ENCODE peak calls at places on chromosome 13, in nine cellular contexts. G is ovary; B is adrenal gland; E is MM.1S; O is suprapubic skin; J is stomach; F is effector memory CD4-positive, alpha-beta T cell; M is CD8-positive, alpha-beta T cell; Q is psoas muscle. Z is an unnamed sample.

GRCh38 chr13:85798999-85799646 is at the start of gene SLITRK6:
- DNase-seq in F (no peak), B (no peak), G (no peak), J (no peak), E (no peak), M (no peak), Q (no peak), O (no peak), Z (no peak)

GRCh38 chr13:64723735-64724134 is 2506.4 kb downstream of the PCDH9 start:
- DNase-seq in E (no peak), O (no peak), G (no peak), F (no peak), J (no peak), Q (no peak), M (no peak), B (no peak), Z (no peak)

GRCh38 chr13:21481359-21481758 is 22.3 kb upstream of the ZDHHC20 start:
- DNase-seq in B (no peak), M (no peak), O (no peak), E (no peak), J (no peak), Q (no peak), F (no peak), G (no peak), Z (no peak)

GRCh38 chr13:101846701-101847100 is 394.2 kb downstream of the ITGBL1 start:
- DNase-seq in J (no peak), M (no peak), Q (no peak), G (no peak), F (no peak), O (no peak), E (no peak), B (no peak), Z (no peak)

GRCh38 chr13:24353736-24354135 is 44.4 kb downstream of the C1QTNF9 start:
- DNase-seq in O (no peak), G (no peak), F (no peak), Q (no peak), B (no peak), E (no peak), J (no peak), M (no peak), Z (no peak)

GRCh38 chr13:98275711-98276171 is 98.7 kb upstream of the RNF113B start:
- DNase-seq in O (no peak), E (no peak), G (no peak), Q (no peak), F (no peak), J (no peak), M (no peak), B (no peak), Z (no peak)

GRCh38 chr13:94387047-94387446 is 92.4 kb downstream of the DCT start:
- DNase-seq in O (no peak), B (no peak), Q (no peak), J (no peak), G (no peak), F (no peak), E (no peak), M (no peak), Z (no peak)

GRCh38 chr13:53783466-53783865 is 754.9 kb downstream of the OLFM4 start:
- DNase-seq in O (no peak), J (peak; percentile 60), M (no peak), Q (no peak), F (no peak), B (no peak), E (no peak), G (no peak), Z (no peak)

GRCh38 chr13:51271528-51272070 is 49.4 kb downstream of the FAM124A start:
- DNase-seq in O (no peak), G (no peak), J (no peak), F (no peak), Q (no peak), B (no peak), E (no peak), M (no peak), Z (no peak)

GRCh38 chr13:42970824-42971669 is 21.0 kb downstream of the EPSTI1 start:
- DNase-seq in M (peak; percentile 19), B (peak; percentile 65), Q (no peak), G (no peak), E (peak; percentile 53), O (no peak), F (peak; percentile 32), J (peak; percentile 47), Z (no peak)

GRCh38 chr13:75405976-75406703 is 75.8 kb downstream of the TBC1D4 start:
- DNase-seq in M (no peak), O (no peak), G (no peak), J (no peak), E (no peak), Q (no peak), F (no peak), B (no peak), Z (no peak)

GRCh38 chr13:75398072-75398471 is 83.9 kb downstream of the TBC1D4 start:
- DNase-seq in G (no peak), F (no peak), Q (no peak), M (no peak), O (no peak), E (no peak), B (no peak), J (no peak), Z (no peak)

GRCh38 chr13:39682788-39683187 is 27.3 kb downstream of the COG6 start:
- DNase-seq in E (no peak), F (no peak), B (no peak), Q (no peak), J (no peak), O (no peak), M (no peak), G (no peak), Z (no peak)

GRCh38 chr13:107680115-107680514 is 535.2 kb downstream of the LIG4 start:
- DNase-seq in M (no peak), B (peak; percentile 60), Q (no peak), F (no peak), E (no peak), G (no peak), O (no peak), J (no peak), Z (no peak)

GRCh38 chr13:101979825-101980224 is 422.0 kb downstream of the FGF14 start:
- DNase-seq in M (no peak), G (no peak), Q (no peak), J (no peak), E (no peak), F (no peak), O (no peak), B (no peak), Z (no peak)

GRCh38 chr13:94416454-94417080 is 62.9 kb downstream of the DCT start:
- DNase-seq in F (no peak), B (no peak), E (no peak), G (no peak), J (no peak), Q (no peak), M (no peak), O (no peak), Z (no peak)

DNA sequence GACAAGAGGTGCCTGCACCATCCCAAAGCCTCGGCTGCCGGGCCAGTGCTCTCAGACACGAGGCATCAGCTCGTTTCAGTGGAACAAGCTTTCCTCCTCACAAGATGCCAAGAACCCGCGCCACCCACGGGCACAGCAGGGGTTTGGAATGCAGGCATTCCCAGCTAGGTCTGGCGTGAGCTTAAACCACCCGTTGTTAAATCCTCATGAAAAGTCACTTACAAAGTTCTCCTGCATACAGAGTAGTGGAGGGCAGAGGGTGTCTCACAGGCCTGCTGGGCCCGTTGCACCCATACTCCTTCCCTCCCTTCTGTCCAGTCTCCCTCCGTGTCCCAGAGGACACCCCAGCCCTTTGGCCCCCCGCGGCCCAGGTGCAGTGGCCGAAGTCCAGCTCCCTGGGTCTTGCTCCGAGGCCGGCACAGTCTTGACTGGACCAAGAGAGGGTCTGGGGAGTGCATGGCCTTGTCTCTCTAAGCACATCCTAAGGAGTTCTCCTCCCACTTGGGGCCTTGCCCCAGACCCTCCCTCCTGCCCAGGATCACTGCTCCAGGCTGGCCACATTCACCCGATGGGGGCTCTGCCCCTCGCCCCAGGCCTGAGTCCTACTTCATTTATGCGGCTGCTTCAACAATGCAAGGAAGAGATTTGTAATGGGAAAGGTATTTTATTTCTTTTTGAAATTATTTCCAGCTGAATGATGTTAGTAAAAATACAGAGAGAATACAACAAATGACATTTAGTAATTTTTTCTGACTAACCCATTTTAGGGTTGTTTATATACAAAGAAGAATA is 35.2 kb upstream of the GRTP1 start:
- DNase-seq in B (no peak), O (no peak), Q (peak; percentile 70), J (no peak), E (no peak), F (no peak), M (no peak), G (no peak), Z (no peak)
- H3K27ac ChIP-seq in B (no peak overlapping the region), O (no peak overlapping the region), Q (peak overlapping the region; percentile 99), J (no peak overlapping the region), E (no peak overlapping the region), F (no peak overlapping the region), M (no peak overlapping the region), G (no peak overlapping the region), Z (no peak overlapping the region)

GRCh38 chr13:79389031-79389430 is 17.0 kb downstream of the RBM26 start:
- DNase-seq in M (no peak), E (no peak), F (no peak), G (no peak), B (no peak), O (no peak), Q (no peak), J (no peak), Z (no peak)
- H3K27ac ChIP-seq in M (no peak overlapping the region), E (no peak overlapping the region), F (no peak overlapping the region), G (no peak overlapping the region), B (no peak overlapping the region), O (no peak overlapping the region), Q (no peak overlapping the region), J (no peak overlapping the region), Z (no peak overlapping the region)

GRCh38 chr13:31009166-31009565 is 76.7 kb downstream of the TEX26 start:
- DNase-seq in B (no peak), O (no peak), J (no peak), G (no peak), Q (no peak), F (no peak), E (no peak), M (no peak), Z (no peak)
- H3K27ac ChIP-seq in B (no peak overlapping the region), O (no peak overlapping the region), J (no peak overlapping the region), G (no peak overlapping the region), Q (no peak overlapping the region), F (no peak overlapping the region), E (no peak overlapping the region), M (no peak overlapping the region), Z (no peak overlapping the region)

GRCh38 chr13:110211735-110212134 is 95.2 kb downstream of the COL4A1 start:
- DNase-seq in O (no peak), Q (no peak), M (no peak), G (no peak), J (no peak), E (no peak), F (no peak), B (no peak), Z (no peak)

GRCh38 chr13:110210604-110210985 is 96.4 kb downstream of the COL4A1 start:
- DNase-seq in E (no peak), M (no peak), G (no peak), B (no peak), Q (no peak), O (no peak), J (no peak), F (no peak), Z (no peak)

GRCh38 chr13:110209950-110210603 is 96.9 kb downstream of the COL4A1 start:
- DNase-seq in Q (no peak), E (no peak), J (no peak), M (no peak), B (no peak), G (no peak), O (no peak), F (no peak), Z (no peak)

GRCh38 chr13:110212529-110212928 is 94.4 kb downstream of the COL4A1 start:
- DNase-seq in J (no peak), M (no peak), G (no peak), F (no peak), Q (no peak), O (no peak), B (no peak), E (no peak), Z (no peak)

GRCh38 chr13:110211046-110211445 is 95.9 kb downstream of the COL4A1 start:
- DNase-seq in B (no peak), J (no peak), F (no peak), O (no peak), M (no peak), Q (no peak), E (no peak), G (no peak), Z (no peak)
- H3K27ac ChIP-seq in B (no peak overlapping the region), J (no peak overlapping the region), F (no peak overlapping the region), O (no peak overlapping the region), M (no peak overlapping the region), Q (no peak overlapping the region), E (no peak overlapping the region), G (no peak overlapping the region), Z (no peak overlapping the region)